ENCODE peak calls at places on chromosome 13, in eight cellular contexts. E is CD8-positive, alpha-beta T cell; G is ascending aorta; A is heart right ventricle; R is effector memory CD4-positive, alpha-beta T cell; L is CD4-positive, CD25-positive, alpha-beta regulatory T cell; P is GM23248; H is transverse colon. N is an unnamed sample.

GRCh38 chr13:113120300-113121182 is 2.1 kb upstream of the F10 start:
- DNase-seq in H (no peak), L (no peak), R (no peak), G (no peak), E (no peak), A (no peak), P (no peak), N (peak; percentile 34)

GRCh38 chr13:112890316-112891131 is 78.5 kb upstream of the MCF2L start:
- DNase-seq in E (no peak), G (no peak), R (no peak), H (no peak), P (no peak), L (no peak), A (no peak), N (no peak)

GRCh38 chr13:76860706-76861105 is 25.5 kb downstream of the KCTD12 start:
- DNase-seq in L (no peak), P (no peak), H (no peak), R (no peak), A (no peak), G (no peak), E (no peak), N (no peak)

GRCh38 chr13:75635621-75636338 is at the start of gene LMO7:
- DNase-seq in P (peak; percentile 83), L (no peak), E (peak; percentile 53), R (peak; percentile 53), A (peak; percentile 61), G (no peak), H (peak; percentile 61), N (peak; percentile 79)

GRCh38 chr13:107881362-107881761 is 334.0 kb downstream of the LIG4 start:
- DNase-seq in L (no peak), P (peak; percentile 55), E (no peak), A (no peak), R (no peak), H (no peak), G (no peak), N (no peak)

GRCh38 chr13:108797354-108797753 is 167.9 kb downstream of the MYO16 start:
- DNase-seq in A (no peak), R (no peak), E (no peak), G (no peak), L (no peak), H (no peak), P (no peak), N (no peak)

GRCh38 chr13:100506154-100506553 is 82.4 kb downstream of the GGACT start:
- DNase-seq in P (no peak), R (no peak), A (no peak), E (no peak), G (no peak), H (no peak), L (peak; percentile 41), N (no peak)

GRCh38 chr13:100176781-100177389 is 88.0 kb downstream of the PCCA start:
- DNase-seq in G (no peak), R (no peak), E (no peak), A (no peak), L (no peak), P (peak; percentile 10), H (no peak), N (no peak)

GRCh38 chr13:107329991-107330390 is 762.1 kb upstream of the ARGLU1 start:
- DNase-seq in P (no peak), G (no peak), H (no peak), L (no peak), R (no peak), E (no peak), A (no peak), N (no peak)

GRCh38 chr13:36074659-36075058 is 56.5 kb downstream of the DCLK1 start:
- DNase-seq in G (no peak), A (no peak), R (no peak), P (no peak), E (no peak), H (no peak), L (no peak), N (no peak)

GRCh38 chr13:30569901-30570576 is 47.7 kb upstream of the USPL1 start:
- DNase-seq in H (peak; percentile 13), E (no peak), A (no peak), L (no peak), G (no peak), P (peak; percentile 99), R (no peak), N (no peak)

GRCh38 chr13:104461049-104461448 is 1394.8 kb upstream of the SLC10A2 start:
- DNase-seq in A (no peak), P (no peak), L (no peak), R (no peak), H (no peak), E (no peak), G (no peak), N (no peak)

GRCh38 chr13:54366728-54367127 is 1338.1 kb downstream of the OLFM4 start:
- DNase-seq in L (no peak), E (no peak), P (no peak), A (no peak), R (no peak), G (no peak), H (no peak), N (no peak)

GRCh38 chr13:54373211-54373610 is 1344.6 kb downstream of the OLFM4 start:
- DNase-seq in P (no peak), H (no peak), L (no peak), A (no peak), E (no peak), G (no peak), R (no peak), N (no peak)

GRCh38 chr13:54367639-54368271 is 1339.1 kb downstream of the OLFM4 start:
- DNase-seq in A (no peak), E (no peak), P (no peak), G (no peak), L (no peak), H (no peak), R (no peak), N (no peak)

GRCh38 chr13:54368387-54368786 is 1339.8 kb downstream of the OLFM4 start:
- DNase-seq in H (no peak), G (no peak), L (no peak), A (no peak), E (no peak), P (no peak), R (no peak), N (no peak)
- H3K27ac ChIP-seq in H (no peak overlapping the region), G (no peak overlapping the region), L (no peak overlapping the region), A (no peak overlapping the region), E (no peak overlapping the region), P (no peak overlapping the region), R (no peak overlapping the region), N (no peak overlapping the region)

GRCh38 chr13:19567820-19568534 is 6.6 kb upstream of the TPTE2 start:
- DNase-seq in G (no peak), P (no peak), E (no peak), R (no peak), L (no peak), A (no peak), H (no peak), N (no peak)
- H3K4me1 ChIP-seq in G (no peaks in the 10 kb centered on the region), P (no peaks in the 10 kb centered on the region), E (no peaks in the 10 kb centered on the region), R (no peaks in the 10 kb centered on the region), L (no peaks in the 10 kb centered on the region), A (no peaks in the 10 kb centered on the region), H (no peaks in the 10 kb centered on the region), N (no peaks in the 10 kb centered on the region)

DNA sequence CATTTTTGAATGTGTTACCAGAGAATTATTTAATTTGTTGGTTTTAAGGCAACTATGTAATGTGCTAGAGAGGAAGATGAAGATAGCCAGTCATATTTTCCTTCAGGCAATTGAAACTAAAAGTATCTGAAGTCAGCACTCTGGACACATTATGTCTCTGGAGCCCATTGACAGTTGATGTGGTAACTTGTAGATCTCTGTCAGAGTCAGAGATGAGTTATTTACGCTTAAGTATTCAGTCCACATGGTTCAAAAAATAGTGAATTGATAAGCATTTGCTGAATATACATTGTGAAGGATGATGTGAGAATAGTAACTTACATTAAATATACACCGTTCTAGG is 2.1 kb downstream of the ZMYM2 start:
- DNase-seq in L (peak; percentile 65), E (no peak), A (no peak), R (no peak), G (no peak), H (no peak), P (peak; percentile 20), N (no peak)
- H3K27ac ChIP-seq in L (peak overlapping the region; percentile 91), E (no peak overlapping the region), A (no peak overlapping the region), R (peak overlapping the region; percentile 38), G (no peak overlapping the region), H (peak overlapping the region; percentile 100), P (peak overlapping the region; percentile 3), N (peak overlapping the region; percentile 99)

DNA sequence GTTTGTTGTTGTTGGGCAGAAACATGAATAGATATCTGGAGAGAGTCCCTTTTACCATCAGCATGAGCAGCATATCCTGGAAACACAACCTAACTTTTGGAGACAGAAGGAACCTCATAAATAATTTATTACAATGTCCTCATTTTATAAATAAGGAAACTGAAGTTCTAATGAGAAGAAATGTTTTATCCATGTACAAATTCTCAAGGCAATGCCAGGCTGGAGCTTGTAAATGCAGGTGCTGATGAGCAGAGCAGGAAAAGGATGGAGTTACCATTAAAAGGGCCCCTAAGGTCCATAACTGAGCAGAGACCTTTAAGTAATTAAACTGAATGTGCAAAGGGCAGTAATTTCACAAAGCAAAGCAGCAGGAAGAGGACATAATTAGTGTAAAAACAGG is 17.3 kb downstream of the LCP1 start:
- DNase-seq in A (no peak), G (no peak), P (no peak), L (no peak), H (no peak), E (no peak), R (no peak), N (no peak)
- H3K4me1 ChIP-seq in A (no peaks in the 10 kb centered on the region), G (no peaks in the 10 kb centered on the region), P (no peaks in the 10 kb centered on the region), L (peaks cover 86% of the 10 kb centered on the region), H (no peaks in the 10 kb centered on the region), E (peaks cover 78% of the 10 kb centered on the region), R (peaks cover 67% of the 10 kb centered on the region), N (no peaks in the 10 kb centered on the region)

GRCh38 chr13:99064624-99065249 is 86.9 kb upstream of the DOCK9 start:
- DNase-seq in P (no peak), A (no peak), H (no peak), G (no peak), L (no peak), R (no peak), E (no peak), N (no peak)

GRCh38 chr13:99063178-99063577 is 85.3 kb upstream of the DOCK9 start:
- DNase-seq in E (no peak), R (no peak), G (no peak), L (no peak), H (no peak), P (no peak), A (no peak), N (no peak)

GRCh38 chr13:99061411-99061810 is 83.5 kb upstream of the DOCK9 start:
- DNase-seq in E (no peak), R (no peak), L (no peak), A (no peak), G (no peak), P (no peak), H (no peak), N (no peak)

GRCh38 chr13:99063952-99064351 is 86.1 kb upstream of the DOCK9 start:
- DNase-seq in G (no peak), R (no peak), P (peak; percentile 37), E (no peak), H (no peak), L (peak; percentile 12), A (no peak), N (no peak)

GRCh38 chr13:99062593-99062992 is 84.7 kb upstream of the DOCK9 start:
- DNase-seq in P (peak; percentile 54), E (no peak), L (no peak), H (no peak), A (peak; percentile 38), G (no peak), R (no peak), N (no peak)
- H3K27ac ChIP-seq in P (no peak overlapping the region), E (no peak overlapping the region), L (no peak overlapping the region), H (peak overlapping the region; percentile 70), A (peak overlapping the region; percentile 77), G (peak overlapping the region; percentile 15), R (no peak overlapping the region), N (no peak overlapping the region)

N was measured in Peyer's patch.